ENCODE peak calls at places on chromosomes 16 and 17, in six cellular contexts. H, X, I, P, J and G are unnamed samples.

GRCh38 chr16:84034516-84034915 is 8.1 kb downstream of the SLC38A8 start:
- DNase-seq in H (no peak), X (no peak), I (no peak), P (no peak), J (no peak), G (no peak)

GRCh38 chr17:27741361-27741861 is 58.9 kb downstream of the NOS2 start:
- DNase-seq in H (peak; percentile 78), X (no peak), I (peak; percentile 54), P (no peak), J (peak; percentile 84), G (no peak)

GRCh38 chr16:88526008-88526905 is 43.9 kb upstream of the ZC3H18 start:
- DNase-seq in H (no peak), X (no peak), I (no peak), P (no peak), J (no peak), G (no peak)

GRCh38 chr16:55018881-55019280 is 88.2 kb downstream of the IRX5 start:
- DNase-seq in H (no peak), X (no peak), I (no peak), P (no peak), J (no peak), G (no peak)

GRCh38 chr16:64121473-64121872 is 1000.4 kb downstream of the CDH11 start:
- DNase-seq in H (no peak), X (no peak), I (peak; percentile 80), P (no peak), J (peak; percentile 68), G (no peak)

GRCh38 chr17:48335858-48336500 is 94.0 kb downstream of the SKAP1 start:
- DNase-seq in H (no peak), X (no peak), I (peak; percentile 73), P (no peak), J (peak; percentile 54), G (no peak)

GRCh38 chr16:12901597-12902436 is at the start of gene SHISA9:
- DNase-seq in H (no peak), X (no peak), I (no peak), P (no peak), J (peak; percentile 41), G (no peak)

GRCh38 chr17:42038221-42038973 is 12.0 kb downstream of the C17orf113 start:
- DNase-seq in H (no peak), X (no peak), I (no peak), P (no peak), J (no peak), G (no peak)

GRCh38 chr17:51461578-51462004 is 201.2 kb downstream of the UTP18 start:
- DNase-seq in H (peak; percentile 66), X (peak; percentile 65), I (peak; percentile 54), P (peak; percentile 12), J (peak; percentile 89), G (peak; percentile 28)

GRCh38 chr16:77191259-77191969 is 424 bp downstream of the MON1B start:
- DNase-seq in H (peak; percentile 40), X (no peak), I (peak; percentile 17), P (no peak), J (no peak), G (no peak)

GRCh38 chr16:66549284-66550131 is at the start of gene TK2:
- DNase-seq in H (peak; percentile 80), X (peak; percentile 81), I (peak; percentile 68), P (peak; percentile 49), J (peak; percentile 91), G (peak; percentile 54)

GRCh38 chr17:43442711-43443110 is 41.1 kb upstream of the DHX8 start:
- DNase-seq in H (no peak), X (no peak), I (peak; percentile 81), P (no peak), J (peak; percentile 86), G (no peak)

GRCh38 chr17:60354223-60354622 is 37.7 kb downstream of the USP32 start:
- DNase-seq in H (no peak), X (no peak), I (peak; percentile 89), P (no peak), J (peak; percentile 82), G (no peak)

GRCh38 chr17:13420294-13421277 is 181.1 kb downstream of the HS3ST3A1 start:
- DNase-seq in H (no peak), X (no peak), I (peak; percentile 95), P (no peak), J (peak; percentile 85), G (no peak)

GRCh38 chr17:2731807-2732206 is 17.6 kb downstream of the CCDC92B start:
- DNase-seq in H (no peak), X (no peak), I (no peak), P (no peak), J (no peak), G (no peak)

GRCh38 chr17:48333034-48333491 is 97.0 kb downstream of the SKAP1 start:
- DNase-seq in H (no peak), X (no peak), I (peak; percentile 15), P (no peak), J (peak; percentile 76), G (no peak)

GRCh38 chr16:25135239-25135878 is 23.8 kb downstream of the LCMT1 start:
- DNase-seq in H (no peak), X (no peak), I (peak; percentile 63), P (no peak), J (peak; percentile 76), G (no peak)

GRCh38 chr17:44203731-44204452 is 4.2 kb upstream of the ATXN7L3 start:
- DNase-seq in H (peak; percentile 53), X (peak; percentile 50), I (peak; percentile 66), P (no peak), J (peak; percentile 74), G (peak; percentile 42)

GRCh38 chr17:17784599-17785264 is 52.1 kb downstream of the SREBF1 start:
- DNase-seq in H (no peak), X (peak; percentile 49), I (no peak), P (no peak), J (peak; percentile 60), G (no peak)

GRCh38 chr16:30956601-30957455 is 726 bp upstream of the SETD1A start:
- DNase-seq in H (peak; percentile 91), X (peak; percentile 79), I (peak; percentile 83), P (peak; percentile 80), J (peak; percentile 95), G (peak; percentile 75)

GRCh38 chr16:88479795-88480760 is 27.0 kb downstream of the ZFPM1 start:
- DNase-seq in H (no peak), X (peak; percentile 91), I (no peak), P (peak; percentile 11), J (no peak), G (no peak)

GRCh38 chr17:19357351-19358140 is 5.0 kb downstream of the B9D1 start:
- DNase-seq in H (no peak), X (no peak), I (no peak), P (no peak), J (no peak), G (no peak)

GRCh38 chr16:30437511-30438046 is 7.7 kb upstream of the DCTPP1 start:
- DNase-seq in H (no peak), X (peak; percentile 12), I (no peak), P (no peak), J (no peak), G (no peak)

GRCh38 chr17:78390241-78391050 is 12.0 kb downstream of the PGS1 start:
- DNase-seq in H (peak; percentile 48), X (no peak), I (peak; percentile 99), P (no peak), J (peak; percentile 97), G (no peak)

GRCh38 chr17:78064708-78065107 is 63.8 kb downstream of the TMC6 start:
- DNase-seq in H (no peak), X (no peak), I (no peak), P (no peak), J (no peak), G (no peak)

GRCh38 chr16:5965321-5965720 is 867.7 kb upstream of the EEF2KMT start:
- DNase-seq in H (no peak), X (no peak), I (no peak), P (no peak), J (no peak), G (no peak)

GRCh38 chr16:5971106-5971505 is 873.5 kb upstream of the EEF2KMT start:
- DNase-seq in H (no peak), X (no peak), I (no peak), P (no peak), J (no peak), G (no peak)

GRCh38 chr16:5971924-5972323 is 874.3 kb upstream of the EEF2KMT start:
- DNase-seq in H (no peak), X (no peak), I (no peak), P (no peak), J (no peak), G (no peak)

GRCh38 chr16:5966004-5966403 is 868.4 kb upstream of the EEF2KMT start:
- DNase-seq in H (no peak), X (no peak), I (no peak), P (no peak), J (no peak), G (no peak)
- H3K4me3 ChIP-seq in H (no peak overlapping the region), X (no peak overlapping the region), I (no peak overlapping the region), P (no peak overlapping the region), J (no peak overlapping the region), G (no peak overlapping the region)

DNA sequence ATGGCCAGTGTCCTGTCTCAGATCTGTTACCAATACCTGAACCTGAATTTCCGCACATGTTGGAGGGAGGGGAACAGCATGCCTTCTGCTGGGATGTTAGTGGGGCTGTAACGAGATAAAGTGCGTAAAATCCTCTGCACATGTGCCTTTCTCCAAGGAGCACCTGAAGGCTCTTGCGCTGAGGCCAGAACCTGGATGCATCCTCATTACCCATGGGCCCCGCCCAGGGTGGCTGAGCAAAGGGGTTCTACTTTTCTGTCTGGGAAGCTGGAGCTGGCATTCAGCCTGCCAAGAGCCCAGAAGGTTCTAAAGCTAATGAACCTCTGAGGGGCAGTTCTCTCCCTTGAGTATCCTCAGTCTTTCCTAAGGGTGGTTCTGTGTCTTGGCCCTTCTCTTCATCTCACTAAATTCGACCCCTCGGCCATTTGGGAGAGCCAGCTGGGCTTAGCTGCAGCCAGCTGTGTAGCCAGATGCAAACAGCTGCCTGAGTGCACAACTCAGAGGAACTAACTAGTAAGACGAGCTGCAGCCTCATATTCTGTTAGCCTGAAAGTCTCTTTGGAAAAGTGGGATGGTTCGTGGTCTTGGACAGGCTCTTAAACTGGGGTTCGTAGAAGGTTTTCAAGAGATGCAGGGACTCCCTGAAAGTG is 2.5 kb downstream of the ITGA3 start:
- DNase-seq in H (no peak), X (no peak), I (no peak), P (no peak), J (no peak), G (no peak)
- H3K4me3 ChIP-seq in H (no peak overlapping the region), X (no peak overlapping the region), I (no peak overlapping the region), P (no peak overlapping the region), J (peak overlapping the region; percentile 83), G (no peak overlapping the region)

GRCh38 chr17:6069611-6070279 is 434 bp upstream of the WSCD1 start:
- DNase-seq in H (peak; percentile 31), X (peak; percentile 24), I (no peak), P (no peak), J (no peak), G (no peak)
- H3K4me3 ChIP-seq in H (no peak overlapping the region), X (no peak overlapping the region), I (no peak overlapping the region), P (no peak overlapping the region), J (no peak overlapping the region), G (peak overlapping the region; percentile 58)

GRCh38 chr17:39739885-39740356 is 2.2 kb downstream of the GRB7 start:
- DNase-seq in H (no peak), X (peak; percentile 17), I (no peak), P (no peak), J (peak; percentile 29), G (no peak)

GRCh38 chr17:39737761-39738567 is at the start of gene GRB7:
- DNase-seq in H (peak; percentile 23), X (peak; percentile 97), I (no peak), P (no peak), J (no peak), G (no peak)

GRCh38 chr17:39737331-39737760 is 392 bp upstream of the GRB7 start:
- DNase-seq in H (no peak), X (peak; percentile 74), I (no peak), P (no peak), J (no peak), G (no peak)

GRCh38 chr17:39739020-39739884 is 1.5 kb downstream of the GRB7 start:
- DNase-seq in H (peak; percentile 16), X (peak; percentile 95), I (no peak), P (no peak), J (peak; percentile 74), G (no peak)

GRCh38 chr17:39738568-39738901 is 797 bp downstream of the GRB7 start:
- DNase-seq in H (no peak), X (peak; percentile 76), I (no peak), P (peak; percentile 53), J (no peak), G (no peak)
- H3K4me3 ChIP-seq in H (no peak overlapping the region), X (peak overlapping the region; percentile 64), I (no peak overlapping the region), P (no peak overlapping the region), J (no peak overlapping the region), G (no peak overlapping the region)